ENCODE peak calls at places on chromosomes 16 and 17, in nine cellular contexts. M is OCI-LY7; Z is transverse colon; U is dorsolateral prefrontal cortex; J is MM.1S; G is left ventricle myocardium inferior; H is CD8-positive, alpha-beta T cell; E is A673; X is cardiac muscle cell. N is an unnamed sample.

GRCh38 chr16:74723224-74723623 is 22.6 kb upstream of the MLKL start:
- DNase-seq in M (no peak), Z (no peak), U (no peak), J (no peak), G (no peak), H (no peak), E (no peak), X (no peak), N (no peak)

GRCh38 chr16:58466396-58466795 is 33.5 kb upstream of the NDRG4 start:
- DNase-seq in M (no peak), Z (no peak), U (no peak), J (no peak), G (no peak), H (no peak), E (no peak), X (no peak), N (no peak)

GRCh38 chr17:79987890-79988162 is 47.8 kb downstream of the TBC1D16 start:
- DNase-seq in M (no peak), Z (no peak), U (no peak), J (no peak), G (no peak), H (no peak), E (no peak), X (no peak), N (no peak)

GRCh38 chr16:30395155-30395991 is at the start of gene ZNF48:
- DNase-seq in M (peak), Z (peak), U (peak), J (peak), G (peak), H (peak), E (peak), X (peak), N (peak)

GRCh38 chr16:57579361-57579665 is 36.9 kb downstream of the ADGRG5 start:
- DNase-seq in M (no peak), Z (no peak), U (no peak), J (no peak), G (no peak), H (no peak), E (no peak), X (no peak), N (no peak)

GRCh38 chr17:67162771-67163170 is 82.2 kb downstream of the HELZ start:
- DNase-seq in M (no peak), Z (no peak), U (no peak), J (no peak), G (no peak), H (no peak), E (no peak), X (no peak), N (no peak)

GRCh38 chr16:66845791-66846221 is 1.6 kb downstream of the CA7 start:
- DNase-seq in M (no peak), Z (no peak), U (peak), J (no peak), G (no peak), H (no peak), E (peak), X (no peak), N (no peak)

GRCh38 chr17:17511293-17511741 is 15.1 kb upstream of the RASD1 start:
- DNase-seq in M (no peak), Z (no peak), U (peak), J (no peak), G (peak), H (no peak), E (no peak), X (no peak), N (no peak)

GRCh38 chr17:42554250-42555121 is 1.8 kb downstream of the HSD17B1 start:
- DNase-seq in M (peak), Z (peak), U (peak), J (peak), G (peak), H (peak), E (peak), X (peak), N (no peak)

GRCh38 chr17:27353469-27354050 is 59.6 kb downstream of the WSB1 start:
- DNase-seq in M (peak), Z (peak), U (peak), J (peak), G (peak), H (peak), E (peak), X (peak), N (peak)

GRCh38 chr17:75404739-75405364 is 626 bp downstream of the GRB2 start:
- DNase-seq in M (peak), Z (peak), U (no peak), J (peak), G (peak), H (peak), E (peak), X (peak), N (no peak)

DNA sequence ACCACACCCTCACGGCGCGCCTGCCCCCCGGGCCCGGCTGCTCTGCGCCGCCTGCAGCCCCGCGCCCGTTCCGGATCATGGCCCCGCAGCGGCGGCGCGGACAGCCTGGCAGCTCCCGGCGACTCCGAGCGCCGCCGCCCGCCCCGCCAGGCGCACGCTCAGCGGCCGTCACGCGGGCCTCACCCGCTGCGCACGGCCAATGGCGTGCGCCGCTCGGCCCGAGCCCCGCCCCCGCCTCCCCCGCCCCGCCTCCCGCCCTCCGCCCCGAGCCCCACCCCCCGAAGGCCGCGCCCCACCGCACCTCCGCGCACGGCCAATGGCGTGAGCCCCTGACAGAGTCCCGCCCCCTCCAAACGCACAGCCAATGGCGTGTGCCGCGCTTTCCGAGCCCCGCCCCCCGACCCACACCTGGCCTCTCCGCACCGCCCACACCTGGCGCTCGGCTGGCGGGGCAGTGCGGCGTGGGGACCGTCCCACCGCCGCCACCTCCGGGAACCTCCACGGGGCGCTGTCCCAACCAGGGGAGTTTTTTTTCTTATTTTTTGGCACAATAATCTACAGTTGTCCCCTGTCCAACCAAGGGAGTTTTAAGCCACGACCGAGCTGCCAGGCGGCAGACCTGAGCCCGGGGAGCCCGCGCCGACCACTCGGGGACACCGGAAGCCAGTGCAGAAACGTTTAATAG is at the start of gene PCYT2:
- DNase-seq in M (peak), Z (peak), U (peak), J (peak), G (peak), H (peak), E (peak), X (peak), N (peak)
- H3K27ac ChIP-seq in M (peak), Z (peak), U (peak), J (peak), G (peak), H (peak), E (peak), X (peak), N (no peak)

DNA sequence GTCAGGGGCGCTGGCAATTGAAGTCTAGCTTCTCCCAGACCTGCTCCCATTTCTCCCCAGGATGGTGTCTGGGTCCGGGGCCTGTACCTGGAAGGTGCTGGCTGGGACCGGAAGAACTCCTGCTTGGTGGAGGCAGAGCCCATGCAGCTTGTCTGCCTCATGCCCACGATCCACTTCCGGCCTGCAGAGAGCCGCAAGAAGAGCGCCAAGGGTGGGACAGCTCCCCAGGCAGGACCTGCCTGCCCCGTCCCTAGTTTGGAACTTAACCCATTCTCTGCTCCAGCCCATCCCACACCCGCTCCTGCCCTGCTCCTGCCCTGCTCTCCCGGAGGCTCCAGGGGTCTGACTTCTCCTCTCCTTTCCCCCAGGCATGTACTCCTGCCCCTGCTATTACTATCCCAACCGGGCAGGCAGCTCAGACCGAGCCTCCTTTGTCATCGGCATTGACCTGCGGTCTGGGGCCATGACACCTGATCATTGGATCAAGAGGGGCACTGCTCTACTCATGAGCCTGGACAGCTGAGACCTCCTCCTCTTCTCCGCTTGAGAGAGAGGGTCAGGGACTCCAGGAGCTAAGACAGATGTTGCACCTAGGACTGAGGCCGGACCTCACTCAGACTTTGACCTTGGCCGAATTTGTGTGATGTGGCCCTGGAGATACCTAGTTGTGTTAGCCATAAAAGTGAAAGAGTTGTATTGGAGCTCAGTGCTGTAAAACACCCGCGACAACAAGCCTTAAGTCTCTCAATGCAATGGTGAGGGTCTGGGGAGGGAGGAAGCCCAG is 814 bp upstream of the KDM6B start:
- DNase-seq in M (no peak), Z (no peak), U (peak), J (no peak), G (no peak), H (no peak), E (no peak), X (no peak), N (no peak)
- H3K4me3 ChIP-seq in M (peak), Z (peak), U (peak), J (peak), G (peak), H (peak), E (peak), X (peak), N (peak)

GRCh38 chr16:85172465-85173071 is 60.3 kb upstream of the CIBAR2 start:
- DNase-seq in M (no peak), Z (no peak), U (no peak), J (no peak), G (no peak), H (no peak), E (peak), X (no peak), N (no peak)

GRCh38 chr16:85170066-85171003 is 58.1 kb upstream of the CIBAR2 start:
- DNase-seq in M (no peak), Z (no peak), U (no peak), J (no peak), G (no peak), H (no peak), E (no peak), X (no peak), N (no peak)

GRCh38 chr16:85171004-85171808 is 58.9 kb upstream of the CIBAR2 start:
- DNase-seq in M (no peak), Z (no peak), U (no peak), J (no peak), G (no peak), H (no peak), E (no peak), X (no peak), N (no peak)

GRCh38 chr16:85173077-85173980 is 61.1 kb upstream of the CIBAR2 start:
- DNase-seq in M (no peak), Z (no peak), U (no peak), J (no peak), G (no peak), H (no peak), E (peak), X (peak), N (peak)

DNA sequence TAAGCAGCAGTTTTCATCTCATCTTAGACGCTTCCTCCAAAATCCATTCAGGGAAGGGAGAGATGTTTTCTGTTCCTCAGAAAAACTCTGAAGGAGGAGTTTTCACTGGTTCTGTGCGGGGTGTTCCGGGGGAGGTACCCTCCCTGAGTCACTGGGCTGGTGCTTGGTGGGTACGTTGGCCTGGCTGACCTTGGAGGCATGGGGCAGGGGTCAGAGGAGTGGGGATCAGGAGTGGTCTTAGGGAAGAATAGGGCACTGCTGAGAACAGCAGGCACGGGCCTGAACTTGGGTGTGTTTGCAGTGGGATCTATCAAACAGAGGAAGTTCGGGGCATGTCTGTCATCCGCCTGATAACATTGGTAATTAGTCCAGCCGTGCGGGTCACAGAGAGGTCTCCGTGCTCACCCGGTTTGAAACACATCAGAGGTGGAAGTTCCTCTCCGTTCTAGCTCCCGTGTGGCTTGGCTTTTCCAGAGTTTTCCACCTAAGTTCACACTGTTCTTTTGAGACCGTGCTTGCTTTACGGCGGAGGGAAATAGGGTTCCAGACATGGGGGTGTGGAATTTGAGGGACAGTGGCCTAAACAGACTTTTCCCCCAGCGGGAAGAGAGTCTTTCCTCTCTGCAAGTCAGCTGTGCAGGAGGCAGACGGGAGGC is 59.7 kb upstream of the CIBAR2 start:
- DNase-seq in M (no peak), Z (no peak), U (no peak), J (no peak), G (no peak), H (no peak), E (no peak), X (no peak), N (no peak)
- H3K27ac ChIP-seq in M (no peak), Z (peak), U (no peak), J (no peak), G (peak), H (no peak), E (peak), X (peak), N (peak)

GRCh38 chr17:64777413-64778101 is 115.5 kb upstream of the SMURF2 start:
- DNase-seq in M (peak), Z (peak), U (no peak), J (peak), G (peak), H (no peak), E (no peak), X (no peak), N (no peak)
- H3K4me3 ChIP-seq in M (peak), Z (peak), U (peak), J (peak), G (peak), H (peak), E (peak), X (no peak), N (no peak)